ENCODE peak calls at places on chromosome 13, in eight cellular contexts. Z, R, V, J, B, D, M and K are unnamed samples.

GRCh38 chr13:83943530-83944279 is 61.4 kb upstream of the SLITRK1 start:
- DNase-seq in Z (no peak), R (no peak), V (no peak), J (peak; percentile 26), B (no peak), D (peak; percentile 20), M (no peak), K (no peak)

GRCh38 chr13:88461272-88462009 is 790.3 kb downstream of the SLITRK5 start:
- DNase-seq in Z (no peak), R (no peak), V (no peak), J (no peak), B (no peak), D (peak; percentile 94), M (no peak), K (no peak)

GRCh38 chr13:45412274-45413049 is 5.7 kb downstream of the SLC25A30 start:
- DNase-seq in Z (no peak), R (no peak), V (no peak), J (no peak), B (no peak), D (no peak), M (no peak), K (peak; percentile 57)

GRCh38 chr13:65856464-65856863 is 1373.7 kb downstream of the PCDH9 start:
- DNase-seq in Z (no peak), R (no peak), V (no peak), J (no peak), B (peak; percentile 32), D (no peak), M (no peak), K (no peak)

GRCh38 chr13:75550159-75550567 is 572 bp downstream of the UCHL3 start:
- DNase-seq in Z (no peak), R (no peak), V (peak; percentile 89), J (peak; percentile 82), B (peak; percentile 83), D (peak; percentile 23), M (peak; percentile 44), K (peak; percentile 69)

GRCh38 chr13:114282143-114282685 is 813 bp downstream of the UPF3A start:
- DNase-seq in Z (no peak), R (peak; percentile 45), V (peak; percentile 68), J (peak; percentile 86), B (peak; percentile 73), D (peak; percentile 82), M (peak; percentile 71), K (peak; percentile 69)

GRCh38 chr13:40235160-40235796 is 431.2 kb downstream of the FOXO1 start:
- DNase-seq in Z (no peak), R (no peak), V (no peak), J (no peak), B (peak; percentile 15), D (no peak), M (no peak), K (no peak)

GRCh38 chr13:110227864-110228643 is 78.9 kb downstream of the COL4A1 start:
- DNase-seq in Z (no peak), R (no peak), V (no peak), J (no peak), B (no peak), D (no peak), M (no peak), K (no peak)

GRCh38 chr13:84430441-84430840 is 548.2 kb upstream of the SLITRK1 start:
- DNase-seq in Z (no peak), R (peak; percentile 33), V (no peak), J (no peak), B (peak; percentile 86), D (no peak), M (no peak), K (no peak)

GRCh38 chr13:99237981-99238662 is 20.1 kb downstream of the GPR18 start:
- DNase-seq in Z (no peak), R (no peak), V (no peak), J (no peak), B (no peak), D (no peak), M (no peak), K (no peak)

GRCh38 chr13:24306632-24307031 is 2.7 kb upstream of the C1QTNF9 start:
- DNase-seq in Z (no peak), R (no peak), V (no peak), J (peak; percentile 31), B (peak; percentile 59), D (no peak), M (peak; percentile 12), K (no peak)

GRCh38 chr13:50406831-50407230 is 391.6 kb downstream of the KCNRG start:
- DNase-seq in Z (no peak), R (no peak), V (no peak), J (no peak), B (no peak), D (no peak), M (no peak), K (no peak)

GRCh38 chr13:57857945-57858344 is 226.4 kb downstream of the PCDH17 start:
- DNase-seq in Z (no peak), R (no peak), V (no peak), J (no peak), B (no peak), D (no peak), M (no peak), K (no peak)

GRCh38 chr13:44274838-44275237 is 98.8 kb upstream of the SERP2 start:
- DNase-seq in Z (no peak), R (no peak), V (no peak), J (no peak), B (no peak), D (no peak), M (no peak), K (no peak)

GRCh38 chr13:38879278-38879677 is 111.4 kb downstream of the STOML3 start:
- DNase-seq in Z (no peak), R (no peak), V (peak; percentile 3), J (no peak), B (no peak), D (no peak), M (no peak), K (no peak)

GRCh38 chr13:53351040-53351439 is 322.4 kb downstream of the OLFM4 start:
- DNase-seq in Z (no peak), R (no peak), V (no peak), J (no peak), B (no peak), D (no peak), M (no peak), K (no peak)

GRCh38 chr13:27171244-27171829 is at the start of gene USP12:
- DNase-seq in Z (no peak), R (no peak), V (peak; percentile 13), J (no peak), B (no peak), D (peak; percentile 73), M (no peak), K (peak; percentile 74)